ENCODE peak calls at places on chromosomes 12 and 14, in seven cellular contexts. P is PC-9, E is heart right ventricle, G is left ventricle myocardium inferior, Y is lung, H is brain microvascular endothelial cell, T is neural progenitor cell. F is an unnamed sample. For H3K36me3, the result is how much of the 10 kb centered on the place peaks cover.

GRCh38 chr12:45612044-45612794 is 117.3 kb upstream of the ARID2 start:
- DNase-seq in P (no peak), E (no peak), G (no peak), Y (no peak), H (peak), T (no peak), F (no peak)

GRCh38 chr12:81128930-81129554 is 51.2 kb downstream of the ACSS3 start:
- DNase-seq in P (peak), E (no peak), G (no peak), Y (no peak), H (peak), T (peak), F (no peak)

GRCh38 chr14:39491134-39491541 is 58.9 kb upstream of the FBXO33 start:
- DNase-seq in P (no peak), E (no peak), G (no peak), Y (no peak), H (peak), T (peak), F (no peak)

GRCh38 chr12:85733984-85734383 is 102.2 kb downstream of the RASSF9 start:
- DNase-seq in P (no peak), E (no peak), G (no peak), Y (no peak), H (no peak), T (no peak), F (no peak)

GRCh38 chr12:104630230-104630670 is 173.5 kb downstream of the CHST11 start:
- DNase-seq in P (no peak), E (no peak), G (no peak), Y (no peak), H (no peak), T (peak), F (no peak)

GRCh38 chr14:36238666-36239363 is 62.3 kb upstream of the PTCSC3 start:
- DNase-seq in P (no peak), E (no peak), G (no peak), Y (peak), H (peak), T (no peak), F (no peak)

GRCh38 chr12:68332726-68333630 is 816 bp upstream of the MDM1 start:
- DNase-seq in P (no peak), E (no peak), G (no peak), Y (no peak), H (no peak), T (no peak), F (no peak)

GRCh38 chr12:5329118-5329517 is 102.8 kb upstream of the NTF3 start:
- DNase-seq in P (no peak), E (no peak), G (no peak), Y (no peak), H (no peak), T (no peak), F (no peak)

GRCh38 chr12:108734200-108734906 is 3.0 kb upstream of the CORO1C start:
- DNase-seq in P (peak), E (no peak), G (no peak), Y (no peak), H (peak), T (no peak), F (no peak)

GRCh38 chr12:106090586-106091411 is 48.0 kb downstream of the NUAK1 start:
- DNase-seq in P (no peak), E (no peak), G (no peak), Y (no peak), H (peak), T (no peak), F (no peak)

GRCh38 chr14:40464531-40464930 is 1032.3 kb upstream of the FBXO33 start:
- DNase-seq in P (no peak), E (no peak), G (no peak), Y (no peak), H (no peak), T (no peak), F (no peak)

GRCh38 chr12:132079190-132079589 is 64.9 kb downstream of the DDX51 start:
- DNase-seq in P (no peak), E (no peak), G (no peak), Y (no peak), H (no peak), T (no peak), F (no peak)

GRCh38 chr12:55995366-55995765 is 1.7 kb upstream of the SUOX start:
- DNase-seq in P (no peak), E (no peak), G (no peak), Y (no peak), H (no peak), T (no peak), F (no peak)
- H3K36me3 ChIP-seq in P (under half), E (under half), G (half or more), Y (under half), H (under half), T (under half), F (under half)

GRCh38 chr12:116122639-116123038 is 154.9 kb downstream of the MED13L start:
- DNase-seq in P (no peak), E (no peak), G (no peak), Y (no peak), H (no peak), T (peak), F (no peak)
- H3K27ac ChIP-seq in P (no peak), E (no peak), G (no peak), Y (no peak), H (no peak), T (no peak), F (no peak)

GRCh38 chr14:91292476-91292875 is 48.0 kb upstream of the GPR68 start:
- DNase-seq in P (no peak), E (no peak), G (no peak), Y (no peak), H (no peak), T (no peak), F (no peak)

GRCh38 chr14:91291786-91292405 is 47.4 kb upstream of the GPR68 start:
- DNase-seq in P (no peak), E (no peak), G (no peak), Y (no peak), H (no peak), T (no peak), F (no peak)

GRCh38 chr14:91288876-91289275 is 44.4 kb upstream of the GPR68 start:
- DNase-seq in P (no peak), E (no peak), G (no peak), Y (no peak), H (no peak), T (no peak), F (no peak)

GRCh38 chr14:91289464-91289863 is 45.0 kb upstream of the GPR68 start:
- DNase-seq in P (no peak), E (no peak), G (no peak), Y (no peak), H (no peak), T (no peak), F (no peak)

DNA sequence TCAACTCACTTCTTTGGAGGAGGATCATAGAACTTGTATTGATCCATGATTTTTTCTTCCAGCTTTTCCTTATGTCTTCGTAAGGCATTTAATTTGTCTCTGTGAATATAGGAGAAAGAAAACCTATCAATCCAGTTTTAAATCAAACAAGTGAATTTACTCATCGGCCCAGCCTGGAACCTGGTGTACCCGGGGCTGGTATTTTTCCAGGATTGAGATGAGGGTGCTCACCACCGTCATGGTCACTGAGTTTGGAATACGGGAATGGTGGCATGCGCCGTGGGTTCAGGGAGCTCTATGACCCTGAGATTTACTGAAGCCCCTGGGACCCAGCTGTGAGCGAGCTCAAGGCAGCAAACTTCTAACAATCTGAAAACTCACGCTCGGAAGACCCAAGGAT is 46.5 kb upstream of the GPR68 start:
- DNase-seq in P (no peak), E (no peak), G (no peak), Y (no peak), H (no peak), T (no peak), F (no peak)
- H3K36me3 ChIP-seq in P (under half), E (under half), G (under half), Y (under half), H (under half), T (under half), F (under half)

GRCh38 chr14:66009104-66009503 is 477.1 kb upstream of the CCDC196 start:
- DNase-seq in P (peak), E (no peak), G (no peak), Y (no peak), H (peak), T (peak), F (no peak)
- H3K27ac ChIP-seq in P (no peak), E (no peak), G (no peak), Y (no peak), H (no peak), T (peak), F (no peak)

GRCh38 chr14:49783394-49784010 is 15.5 kb downstream of the KLHDC2 start:
- DNase-seq in P (no peak), E (no peak), G (no peak), Y (no peak), H (no peak), T (no peak), F (no peak)
- H3K36me3 ChIP-seq in P (under half), E (under half), G (half or more), Y (under half), H (half or more), T (half or more), F (under half)

GRCh38 chr12:12807970-12808702 is 5.0 kb upstream of the DDX47 start:
- DNase-seq in P (no peak), E (peak), G (peak), Y (no peak), H (no peak), T (no peak), F (no peak)
- H3K27ac ChIP-seq in P (peak), E (peak), G (peak), Y (peak), H (peak), T (no peak), F (peak)

DNA sequence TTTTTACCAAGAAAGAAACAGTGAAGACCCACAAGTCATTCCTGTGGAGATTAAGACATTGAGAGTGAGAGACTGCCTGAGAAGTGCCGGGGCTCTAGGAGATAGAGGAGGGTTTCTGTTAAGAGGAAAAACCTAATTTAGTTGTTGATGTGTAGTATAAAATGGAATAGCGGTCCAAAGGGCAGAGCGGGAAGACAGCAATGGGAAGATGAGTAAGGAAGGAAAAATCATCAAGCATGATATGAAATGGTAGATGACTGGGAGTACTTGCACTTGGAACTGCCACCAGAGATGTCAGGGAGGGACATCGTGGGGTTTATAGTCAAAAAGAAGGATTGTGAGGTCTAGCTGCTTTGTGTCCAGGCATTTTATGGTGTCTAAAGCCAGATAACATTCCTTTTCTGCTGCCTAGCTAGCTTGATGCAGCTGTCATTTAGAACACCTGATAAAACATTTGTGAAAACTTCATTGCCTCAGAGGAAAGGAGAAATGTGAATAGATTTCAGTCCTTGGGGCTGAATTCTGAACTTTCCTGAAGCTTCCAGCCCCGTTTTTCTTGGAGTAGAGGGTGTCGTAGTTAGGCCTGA is 20.1 kb upstream of the PSEN1 start:
- DNase-seq in P (no peak), E (no peak), G (no peak), Y (no peak), H (no peak), T (no peak), F (no peak)
- H3K36me3 ChIP-seq in P (under half), E (under half), G (half or more), Y (under half), H (half or more), T (under half), F (half or more)

GRCh38 chr12:57454566-57455373 is at the start of gene INHBE:
- DNase-seq in P (no peak), E (no peak), G (no peak), Y (no peak), H (no peak), T (peak), F (no peak)
- H3K27ac ChIP-seq in P (peak), E (no peak), G (no peak), Y (no peak), H (no peak), T (no peak), F (no peak)

GRCh38 chr14:92959189-92959531 is 36.2 kb downstream of the CHGA start:
- DNase-seq in P (no peak), E (peak), G (peak), Y (no peak), H (no peak), T (no peak), F (no peak)
- H3K36me3 ChIP-seq in P (under half), E (under half), G (under half), Y (half or more), H (under half), T (under half), F (under half)

GRCh38 chr14:24956104-24956503 is 93.8 kb downstream of the STXBP6 start:
- DNase-seq in P (no peak), E (no peak), G (no peak), Y (no peak), H (no peak), T (peak), F (no peak)

GRCh38 chr14:24959791-24960331 is 90.1 kb downstream of the STXBP6 start:
- DNase-seq in P (no peak), E (no peak), G (no peak), Y (no peak), H (no peak), T (no peak), F (no peak)

GRCh38 chr14:24958271-24958670 is 91.7 kb downstream of the STXBP6 start:
- DNase-seq in P (no peak), E (no peak), G (no peak), Y (no peak), H (no peak), T (no peak), F (no peak)

GRCh38 chr14:24964048-24964447 is 85.9 kb downstream of the STXBP6 start:
- DNase-seq in P (no peak), E (no peak), G (no peak), Y (no peak), H (no peak), T (peak), F (no peak)

DNA sequence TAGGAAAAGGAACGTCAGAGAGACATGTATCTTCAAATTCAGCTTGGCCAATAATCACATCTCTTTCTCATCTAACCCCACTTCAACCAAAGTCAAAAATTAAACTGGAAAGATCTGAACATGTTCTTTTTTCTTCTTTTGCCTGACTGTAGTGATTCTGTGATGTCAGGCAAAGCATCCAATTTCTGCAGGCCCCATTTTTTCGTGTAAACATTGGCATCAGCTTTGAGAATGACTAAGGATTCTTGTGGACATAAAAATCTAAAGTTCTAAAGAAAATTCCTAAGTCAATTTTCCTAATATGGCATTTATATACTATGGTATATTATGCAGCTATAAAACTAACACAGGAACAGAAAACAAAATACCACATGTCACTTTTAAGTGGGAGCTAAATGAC is 89.1 kb downstream of the STXBP6 start:
- DNase-seq in P (no peak), E (no peak), G (no peak), Y (no peak), H (no peak), T (no peak), F (no peak)
- H3K27ac ChIP-seq in P (no peak), E (peak), G (peak), Y (peak), H (no peak), T (no peak), F (no peak)